ENCODE peak calls at places on chromosomes 4 and X, in seven cellular contexts. I, W, S, M, P, U and X are unnamed samples.

GRCh38 chr4:6813725-6814124 is 31.2 kb downstream of the KIAA0232 start:
- DNase-seq in I (no peak), W (no peak), S (no peak), M (no peak), P (no peak), U (no peak), X (no peak)

GRCh38 chr4:56656346-56656643 is 24.8 kb downstream of the HOPX start:
- DNase-seq in I (peak; percentile 63), W (no peak), S (no peak), M (no peak), P (no peak), U (no peak), X (no peak)

GRCh38 chr4:188432328-188432727 is 293.1 kb downstream of the TRIML1 start:
- DNase-seq in I (no peak), W (no peak), S (no peak), M (no peak), P (no peak), U (no peak), X (peak; percentile 9)

GRCh38 chr4:2408401-2408958 is 10.0 kb downstream of the ZFYVE28 start:
- DNase-seq in I (no peak), W (no peak), S (no peak), M (no peak), P (no peak), U (peak; percentile 94), X (peak; percentile 71)

GRCh38 chrX:19870710-19871490 is 16.5 kb downstream of the SH3KBP1 start:
- DNase-seq in I (no peak), W (no peak), S (no peak), M (no peak), P (no peak), U (no peak), X (no peak)

GRCh38 chr4:118950224-118950623 is 61.6 kb downstream of the SYNPO2 start:
- DNase-seq in I (no peak), W (no peak), S (no peak), M (no peak), P (no peak), U (no peak), X (no peak)

GRCh38 chrX:101595739-101596419 is 21.9 kb downstream of the ARMCX6 start:
- DNase-seq in I (peak; percentile 52), W (peak; percentile 58), S (peak; percentile 62), M (peak; percentile 17), P (no peak), U (peak; percentile 18), X (peak; percentile 77)

GRCh38 chr4:74158561-74159396 is 861 bp downstream of the MTHFD2L start:
- DNase-seq in I (no peak), W (no peak), S (peak; percentile 9), M (no peak), P (no peak), U (no peak), X (peak; percentile 2)

GRCh38 chrX:70504772-70505450 is 60.3 kb downstream of the DLG3 start:
- DNase-seq in I (no peak), W (no peak), S (no peak), M (no peak), P (no peak), U (no peak), X (no peak)

GRCh38 chr4:158903079-158903456 is 134.2 kb downstream of the FNIP2 start:
- DNase-seq in I (no peak), W (no peak), S (no peak), M (no peak), P (no peak), U (no peak), X (no peak)

GRCh38 chr4:75696551-75696950 is 23.3 kb upstream of the G3BP2 start:
- DNase-seq in I (no peak), W (no peak), S (no peak), M (no peak), P (no peak), U (no peak), X (no peak)

GRCh38 chrX:118221257-118221656 is 104.6 kb upstream of the KLHL13 start:
- DNase-seq in I (peak; percentile 30), W (no peak), S (no peak), M (no peak), P (no peak), U (no peak), X (no peak)

GRCh38 chr4:184269879-184270430 is 52.3 kb upstream of the ENPP6 start:
- DNase-seq in I (no peak), W (no peak), S (no peak), M (no peak), P (no peak), U (no peak), X (no peak)

GRCh38 chr4:184265566-184266351 is 48.1 kb upstream of the ENPP6 start:
- DNase-seq in I (no peak), W (peak; percentile 7), S (no peak), M (no peak), P (no peak), U (peak; percentile 37), X (peak; percentile 77)

GRCh38 chr4:184268574-184269160 is 51.0 kb upstream of the ENPP6 start:
- DNase-seq in I (no peak), W (no peak), S (no peak), M (no peak), P (no peak), U (peak; percentile 32), X (no peak)

GRCh38 chr4:184267206-184267608 is 49.5 kb upstream of the ENPP6 start:
- DNase-seq in I (no peak), W (no peak), S (no peak), M (no peak), P (no peak), U (no peak), X (no peak)

DNA sequence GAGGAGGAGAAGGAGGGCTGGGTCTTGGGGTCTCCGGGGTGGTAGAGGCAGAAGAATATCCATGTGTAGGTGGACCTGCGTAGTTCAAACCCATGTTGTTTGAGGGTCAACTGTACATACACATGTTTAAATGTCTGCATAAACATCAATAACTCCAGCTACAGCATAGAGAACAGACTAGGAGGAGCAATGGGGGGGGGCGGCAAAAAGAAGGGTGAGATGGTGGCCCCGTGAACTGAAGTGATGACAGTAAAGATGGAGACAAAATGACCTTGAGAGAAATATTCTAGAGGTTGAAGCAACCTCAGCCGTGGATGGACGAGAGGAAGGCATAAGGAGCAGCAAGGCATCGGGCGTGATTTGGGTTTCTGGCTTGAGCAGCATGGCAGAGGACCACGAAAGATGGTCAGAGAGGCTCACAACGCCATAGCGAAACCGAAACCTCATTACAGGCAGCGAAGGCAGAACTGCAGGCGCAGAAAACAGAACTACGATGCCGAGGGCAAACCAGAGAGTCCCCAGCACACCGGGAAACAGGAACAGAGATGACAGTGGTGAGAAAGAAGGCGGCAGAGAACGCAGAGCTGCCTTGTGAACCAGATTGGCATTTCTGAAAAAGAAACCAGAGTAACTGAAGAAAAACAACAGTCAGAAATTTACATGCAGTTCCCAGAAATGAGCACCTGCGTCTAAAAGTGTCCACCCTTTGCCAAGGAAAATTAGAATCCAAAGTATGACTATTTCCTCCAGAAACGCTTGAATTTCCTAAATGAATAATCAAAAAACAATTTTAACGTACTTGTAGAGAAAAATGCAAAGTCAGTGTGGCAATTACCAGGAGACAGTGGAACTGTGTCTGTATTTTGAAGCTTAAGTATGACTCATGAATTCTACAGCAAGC is 50.2 kb upstream of the ENPP6 start:
- DNase-seq in I (no peak), W (peak; percentile 6), S (peak; percentile 99), M (peak; percentile 43), P (no peak), U (peak; percentile 53), X (peak; percentile 77)
- TF ChIP-seq JUND in I (peak; percentile 53), W (peak; percentile 54), S (no peak), M (no peak), P (no peak), U (no peak), X (no peak)

DNA sequence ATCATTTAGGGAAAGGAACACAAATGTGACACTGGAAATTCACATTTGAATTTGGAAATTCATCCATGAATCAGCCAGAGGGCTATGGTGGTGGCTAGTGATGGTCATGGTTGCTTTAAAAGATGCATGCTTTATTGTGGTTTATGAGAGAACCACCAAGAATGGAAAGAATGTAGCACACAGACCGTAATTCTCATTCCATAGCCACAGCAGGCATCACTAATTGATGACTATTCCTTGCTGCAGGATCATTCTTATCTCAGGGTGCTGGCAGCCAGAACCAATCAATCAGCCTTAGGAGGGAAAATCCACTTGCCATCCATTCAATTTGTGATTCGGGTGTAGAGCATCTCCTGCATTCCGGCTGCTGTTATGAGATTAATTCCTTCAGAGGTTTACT is 115.6 kb downstream of the DHRSX start:
- DNase-seq in I (no peak), W (peak; percentile 69), S (no peak), M (no peak), P (no peak), U (no peak), X (no peak)
- TF ChIP-seq JUND in I (no peak), W (no peak), S (no peak), M (no peak), P (no peak), U (no peak), X (no peak)

GRCh38 chr4:183348136-183348535 is 25.9 kb upstream of the CLDN24 start:
- DNase-seq in I (no peak), W (no peak), S (no peak), M (no peak), P (no peak), U (no peak), X (no peak)

GRCh38 chr4:183349673-183350072 is 27.4 kb upstream of the CLDN24 start:
- DNase-seq in I (no peak), W (no peak), S (no peak), M (no peak), P (no peak), U (no peak), X (no peak)

GRCh38 chr4:183350317-183351071 is 28.3 kb upstream of the CLDN24 start:
- DNase-seq in I (no peak), W (no peak), S (no peak), M (no peak), P (no peak), U (no peak), X (no peak)

GRCh38 chr4:183347586-183347985 is 25.4 kb upstream of the CLDN24 start:
- DNase-seq in I (no peak), W (no peak), S (no peak), M (no peak), P (no peak), U (no peak), X (no peak)

DNA sequence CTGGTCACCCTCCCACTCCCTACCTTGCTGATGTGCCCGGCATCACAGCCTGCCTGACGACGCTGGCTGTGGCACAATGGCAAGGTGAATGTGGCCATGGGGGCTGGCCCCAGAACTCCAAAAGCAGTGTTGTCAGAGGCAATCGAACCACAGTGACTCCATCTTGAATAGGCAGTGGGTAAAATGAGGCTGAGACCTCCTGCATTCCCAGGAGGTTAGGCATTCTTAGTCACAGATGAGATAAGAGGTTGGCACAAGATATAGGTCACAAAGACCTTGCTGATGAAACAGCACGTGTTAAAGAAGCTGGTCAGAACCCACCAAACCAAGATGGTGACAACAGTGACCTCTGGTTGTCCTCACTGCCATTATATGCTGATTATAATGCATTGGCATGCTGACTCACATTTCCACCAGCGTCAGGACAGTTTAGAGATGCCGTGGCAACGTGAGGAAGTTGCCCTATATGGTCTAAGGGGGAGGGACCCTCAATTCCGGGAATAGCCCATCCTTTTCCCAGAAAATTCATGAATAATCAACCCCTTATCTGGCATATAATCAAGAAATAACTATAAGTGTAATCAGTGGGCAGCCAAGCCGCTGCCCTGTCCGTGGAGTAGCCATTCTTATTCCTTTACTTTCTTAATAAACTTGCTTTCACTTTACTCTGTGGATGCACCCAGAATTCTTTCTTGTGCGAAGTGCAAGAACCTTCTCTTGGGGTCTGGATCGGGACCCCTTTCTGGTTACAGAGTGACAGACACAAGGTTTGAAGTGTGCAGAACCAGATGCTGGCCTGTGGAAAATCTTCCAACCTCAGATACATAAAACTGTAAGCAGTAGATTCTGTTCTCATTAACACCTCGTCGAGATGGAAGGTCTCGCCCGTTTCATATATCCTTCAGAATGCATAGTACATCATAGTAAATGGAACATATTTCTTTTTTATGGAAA is 26.8 kb upstream of the CLDN24 start:
- DNase-seq in I (no peak), W (no peak), S (no peak), M (no peak), P (no peak), U (peak; percentile 69), X (no peak)
- TF ChIP-seq JUND in I (peak; percentile 59), W (no peak), S (no peak), M (no peak), P (no peak), U (peak; percentile 96), X (no peak)

GRCh38 chr4:148757171-148757570 is 315.0 kb upstream of the NR3C2 start:
- DNase-seq in I (no peak), W (no peak), S (no peak), M (no peak), P (no peak), U (no peak), X (no peak)
- TF ChIP-seq JUND in I (no peak), W (no peak), S (no peak), M (no peak), P (no peak), U (no peak), X (no peak)